ENCODE peak calls at places on chromosomes 1 and 21, in four cellular contexts. X is psoas muscle, Q is GM13976, P is left ventricle myocardium inferior. R is an unnamed sample.

GRCh38 chr1:115671176-115672062 is 29.6 kb downstream of the VANGL1 start:
- DNase-seq in P (no peak), Q (no peak), X (no peak), R (no peak)

GRCh38 chr1:183270541-183271141 is 84.6 kb downstream of the LAMC2 start:
- DNase-seq in Q (no peak), P (peak), X (no peak), R (no peak)

GRCh38 chr1:6269997-6270401 is 9.1 kb upstream of the GPR153 start:
- DNase-seq in Q (no peak), P (no peak), X (no peak), R (no peak)

GRCh38 chr1:119101563-119101962 is 38.9 kb downstream of the WARS2 start:
- DNase-seq in Q (no peak), X (no peak), P (no peak), R (no peak)

GRCh38 chr1:39639333-39640130 is at the start of gene HEYL:
- DNase-seq in Q (peak), P (peak), X (peak), R (no peak)

GRCh38 chr1:119549719-119550141 is 42.7 kb downstream of the HSD3B1 start:
- DNase-seq in P (no peak), Q (peak), X (no peak), R (no peak)

GRCh38 chr1:217089239-217090014 is 366.2 kb upstream of the ESRRG start:
- DNase-seq in Q (peak), X (peak), P (peak), R (no peak)

GRCh38 chr1:57262472-57262871 is 161.4 kb downstream of the DAB1 start:
- DNase-seq in X (no peak), Q (no peak), P (no peak), R (no peak)

GRCh38 chr1:220817907-220818306 is 31.2 kb downstream of the MTARC1 start:
- DNase-seq in X (no peak), Q (no peak), P (no peak), R (no peak)

GRCh38 chr1:156961709-156962108 is 41.3 kb downstream of the LRRC71 start:
- DNase-seq in P (no peak), Q (no peak), X (no peak), R (no peak)

GRCh38 chr1:207799989-207800648 is 48.3 kb downstream of the CD46 start:
- DNase-seq in P (no peak), X (no peak), Q (no peak), R (no peak)

GRCh38 chr1:9843576-9843945 is 19.8 kb upstream of the CLSTN1 start:
- DNase-seq in P (no peak), Q (no peak), X (no peak), R (no peak)

GRCh38 chr1:163050496-163050895 is 18.7 kb upstream of the RGS4 start:
- DNase-seq in Q (no peak), X (no peak), P (no peak), R (no peak)

GRCh38 chr1:92901699-92902405 is 59.4 kb downstream of the DIPK1A start:
- DNase-seq in P (no peak), X (no peak), Q (no peak), R (no peak)

GRCh38 chr1:230268371-230269170 is 157.6 kb downstream of the PGBD5 start:
- DNase-seq in P (no peak), Q (peak), X (peak), R (no peak)

GRCh38 chr1:234899041-234899787 is 229.4 kb downstream of the TOMM20 start:
- DNase-seq in X (no peak), Q (no peak), P (no peak), R (no peak)

GRCh38 chr1:8702848-8703810 is 114.3 kb downstream of the RERE start:
- DNase-seq in X (peak), Q (peak), P (peak), R (peak)

GRCh38 chr1:230208619-230209261 is 141.7 kb downstream of the GALNT2 start:
- DNase-seq in P (no peak), X (no peak), Q (peak), R (no peak)

GRCh38 chr1:194485432-194485831 is 1299.0 kb upstream of the B3GALT2 start:
- DNase-seq in Q (no peak), P (no peak), X (no peak), R (no peak)

GRCh38 chr1:81802601-81803422 is 2.1 kb downstream of the ADGRL2 start:
- DNase-seq in P (peak), Q (peak), X (peak), R (no peak)

GRCh38 chr1:11800756-11801433 is 4.9 kb downstream of the MTHFR start:
- DNase-seq in X (no peak), Q (no peak), P (no peak), R (no peak)

GRCh38 chr1:171166361-171166760 is 18.7 kb upstream of the FMO2 start:
- DNase-seq in P (no peak), Q (no peak), X (no peak), R (no peak)

GRCh38 chr1:61853545-61853944 is 111.3 kb downstream of the PATJ start:
- DNase-seq in X (no peak), Q (no peak), P (no peak), R (no peak)

GRCh38 chr1:70331962-70332361 is 22.6 kb downstream of the ANKRD13C start:
- DNase-seq in P (no peak), Q (no peak), X (no peak), R (no peak)

GRCh38 chr1:174652496-174653280 is 204.9 kb downstream of the GPR52 start:
- DNase-seq in P (no peak), Q (no peak), X (no peak), R (no peak)

GRCh38 chr1:183262628-183263220 is 76.7 kb downstream of the LAMC2 start:
- DNase-seq in X (no peak), Q (no peak), P (no peak), R (no peak)

GRCh38 chr1:207407655-207408256 is 46.4 kb upstream of the CR2 start:
- DNase-seq in Q (no peak), P (no peak), X (no peak), R (no peak)

GRCh38 chr1:36872126-36872754 is 162.1 kb downstream of the GRIK3 start:
- DNase-seq in X (no peak), P (no peak), Q (no peak), R (no peak)

GRCh38 chr1:216237927-216238550 is 185.2 kb downstream of the USH2A start:
- DNase-seq in Q (no peak), X (no peak), P (no peak), R (no peak)

GRCh38 chr1:241356187-241356518 is 852 bp downstream of the RGS7 start:
- DNase-seq in X (no peak), Q (no peak), P (no peak), R (no peak)

GRCh38 chr1:231695439-231696255 is 69.1 kb downstream of the DISC1 start:
- DNase-seq in Q (no peak), P (peak), X (no peak), R (no peak)

GRCh38 chr21:39535646-39536437 is 76.9 kb upstream of the B3GALT5 start:
- DNase-seq in Q (no peak), P (no peak), X (no peak), R (no peak)

GRCh38 chr1:112196731-112197130 is 199.3 kb upstream of the CTTNBP2NL start:
- DNase-seq in X (no peak), P (no peak), Q (no peak), R (no peak)
- TF ChIP-seq CTCF in X (no peak), P (no peak), Q (no peak), R (no peak)

GRCh38 chr1:181632492-181632891 is 149.2 kb downstream of the CACNA1E start:
- DNase-seq in X (no peak), P (no peak), Q (no peak), R (no peak)
- TF ChIP-seq CTCF in X (no peak), P (no peak), Q (no peak), R (no peak)

GRCh38 chr21:23858878-23859277 is 1748.4 kb downstream of the MRPL39 start:
- DNase-seq in Q (no peak), P (no peak), X (no peak), R (no peak)

GRCh38 chr21:23853796-23854379 is 1753.4 kb downstream of the MRPL39 start:
- DNase-seq in Q (peak), P (no peak), X (no peak), R (no peak)
- TF ChIP-seq CTCF in Q (peak), P (peak), X (peak), R (no peak)

GRCh38 chr1:210201671-210202070 is 30.9 kb upstream of the SERTAD4 start:
- DNase-seq in Q (no peak), X (no peak), P (no peak), R (no peak)

GRCh38 chr1:210195635-210196160 is 36.9 kb upstream of the SERTAD4 start:
- DNase-seq in Q (no peak), X (no peak), P (no peak), R (no peak)

GRCh38 chr1:210198840-210199239 is 33.8 kb upstream of the SERTAD4 start:
- DNase-seq in Q (no peak), X (no peak), P (no peak), R (no peak)

GRCh38 chr1:210200090-210200736 is 32.4 kb upstream of the SERTAD4 start:
- DNase-seq in X (no peak), P (no peak), Q (no peak), R (no peak)
- TF ChIP-seq CTCF in X (no peak), P (peak), Q (no peak), R (no peak)

DNA sequence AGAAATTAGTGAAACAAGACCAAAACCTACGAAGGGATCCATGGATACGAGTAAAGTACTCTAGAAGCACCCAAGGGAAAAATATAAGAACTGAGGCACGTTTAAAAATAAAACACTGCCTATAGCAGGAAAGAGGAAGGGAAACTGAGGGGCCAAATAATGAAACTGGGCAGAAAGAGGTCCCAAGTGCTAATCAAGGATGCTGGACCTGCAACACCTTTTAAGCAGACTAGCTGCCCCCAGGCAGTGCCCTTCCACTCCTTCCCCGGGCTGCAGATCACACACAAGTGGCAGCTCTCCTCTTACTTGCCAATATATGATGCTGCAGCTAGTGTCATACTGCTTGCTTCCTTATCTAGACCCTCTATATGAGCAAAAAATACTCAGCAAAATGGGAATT is 7.6 kb upstream of the OTUD7B start:
- DNase-seq in X (no peak), P (no peak), Q (no peak), R (no peak)
- TF ChIP-seq CTCF in X (no peak), P (no peak), Q (no peak), R (no peak)

DNA sequence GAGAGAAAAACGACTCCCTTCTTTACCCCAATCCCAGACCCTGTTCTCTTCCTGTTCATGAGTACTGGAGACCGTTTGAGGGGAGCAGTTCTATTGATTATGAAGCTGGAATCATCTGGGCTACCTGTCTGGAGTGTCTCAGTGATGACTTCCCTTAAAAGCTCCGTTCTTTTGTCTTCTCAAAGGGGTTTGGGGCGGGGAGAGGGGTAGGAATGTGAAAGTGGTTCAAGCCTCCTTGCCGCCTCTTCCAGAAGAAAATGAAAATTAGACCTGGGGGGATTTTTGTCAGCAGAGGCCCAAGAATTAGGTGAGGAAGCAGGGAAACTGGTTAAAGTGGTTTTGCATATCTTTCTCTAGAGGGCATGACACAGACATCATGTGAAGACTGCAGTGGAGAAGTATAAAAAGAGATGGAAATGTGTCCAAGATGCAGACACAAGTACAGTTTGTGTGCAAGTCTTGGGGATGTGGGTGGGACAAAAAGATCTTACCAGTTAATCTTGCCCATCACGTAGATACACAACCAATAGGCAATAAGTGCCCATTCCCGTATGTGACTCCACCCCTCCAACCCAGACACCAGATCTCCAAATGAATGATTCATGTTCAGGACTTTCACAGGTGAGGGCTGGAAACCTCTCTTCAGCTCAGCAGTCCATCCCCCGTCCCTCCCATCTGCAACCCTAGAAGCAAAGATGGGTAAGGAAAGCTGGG is 470 bp upstream of the MTMR11 start:
- DNase-seq in Q (no peak), P (no peak), X (no peak), R (no peak)
- TF ChIP-seq CTCF in Q (no peak), P (no peak), X (no peak), R (no peak)

GRCh38 chr1:202571719-202572339 is 138.4 kb downstream of the SYT2 start:
- DNase-seq in Q (no peak), P (no peak), X (no peak), R (no peak)
- TF ChIP-seq CTCF in Q (peak), P (peak), X (peak), R (no peak)

DNA sequence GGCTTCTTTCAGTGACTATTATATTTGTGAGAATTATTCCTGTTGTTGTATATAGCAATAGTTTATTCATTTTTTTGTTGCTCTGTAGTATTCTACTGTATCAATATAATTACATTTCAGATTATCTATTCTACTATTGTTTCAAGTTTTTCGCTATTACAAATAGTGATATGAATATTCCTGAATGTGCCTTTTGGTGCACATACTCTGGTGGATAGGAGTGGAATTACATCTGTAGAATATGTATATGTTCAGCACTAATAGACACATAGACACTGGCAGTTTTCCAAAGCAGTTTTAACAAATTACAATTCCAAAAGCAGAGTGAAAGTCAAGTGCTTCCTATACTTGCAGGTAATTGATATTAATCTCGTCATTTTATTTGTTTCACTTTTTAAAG is 696.2 kb upstream of the PRMT6 start:
- DNase-seq in Q (no peak), P (no peak), X (no peak), R (no peak)
- TF ChIP-seq CTCF in Q (no peak), P (no peak), X (no peak), R (no peak)

DNA sequence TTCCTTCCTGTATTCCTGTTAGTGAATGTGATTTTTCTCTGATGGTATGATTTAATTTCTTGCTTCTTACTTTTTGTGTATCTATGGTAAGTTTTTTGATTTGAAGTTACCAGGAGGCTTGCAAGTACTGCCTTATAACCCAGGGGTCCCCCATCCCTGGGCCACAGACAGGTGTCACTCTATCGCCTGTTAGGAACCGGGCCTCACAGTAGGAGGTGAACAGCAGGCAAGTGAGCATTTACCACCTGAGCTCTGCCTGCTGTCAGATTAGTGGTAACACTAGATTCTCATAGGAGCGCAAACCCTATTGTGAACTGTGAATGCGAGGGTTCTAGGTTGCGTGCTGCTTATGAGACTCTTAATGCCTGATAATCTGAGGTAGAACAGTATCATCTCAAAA is 143.3 kb downstream of the RPS6KC1 start:
- DNase-seq in Q (no peak), P (no peak), X (no peak), R (no peak)
- TF ChIP-seq CTCF in Q (no peak), P (no peak), X (no peak), R (no peak)

GRCh38 chr1:30380625-30380984 is 342.8 kb downstream of the MATN1 start:
- DNase-seq in Q (no peak), X (no peak), P (no peak), R (no peak)
- TF ChIP-seq CTCF in Q (no peak), X (no peak), P (peak), R (no peak)